ENCODE peak calls at places on chromosomes 7 and 10, in nine cellular contexts. One of them, this sample, is unnamed.

GRCh38 chr10:12480440-12480839 is 131.1 kb downstream of the CAMK1D start:
- DNase-seq in endothelial cell: no peak
- DNase-seq in HFFc6: no peak
- DNase-seq in T-helper 2 cell: no peak
- DNase-seq in EL: no peak
- DNase-seq in stimulated activated CD4-positive, alpha-beta T cell treated with anti-CD3 and anti-CD28 coated beads, Interleukin-4, amount 100 ng/mL, for 1 hour: no peak
- DNase-seq in NCI-H446: no peak
- DNase-seq in NCI-H1105 treated with DMSO at 0.1 percent for 48 hours: no peak
- DNase-seq in coronary artery: no peak
- DNase-seq in this sample: no peak

GRCh38 chr7:71237945-71238344 is 106.0 kb downstream of the GALNT17 start:
- DNase-seq in T-helper 2 cell: no peak
- DNase-seq in NCI-H446: no peak
- DNase-seq in coronary artery: no peak
- DNase-seq in EL: no peak
- DNase-seq in NCI-H1105 treated with DMSO at 0.1 percent for 48 hours: no peak
- DNase-seq in HFFc6: no peak
- DNase-seq in stimulated activated CD4-positive, alpha-beta T cell treated with anti-CD3 and anti-CD28 coated beads, Interleukin-4, amount 100 ng/mL, for 1 hour: no peak
- DNase-seq in endothelial cell: no peak
- DNase-seq in this sample: peak; percentile 78

GRCh38 chr7:50818324-50818723 is 35.6 kb upstream of the GRB10 start:
- DNase-seq in T-helper 2 cell: no peak
- DNase-seq in endothelial cell: no peak
- DNase-seq in stimulated activated CD4-positive, alpha-beta T cell treated with anti-CD3 and anti-CD28 coated beads, Interleukin-4, amount 100 ng/mL, for 1 hour: no peak
- DNase-seq in HFFc6: no peak
- DNase-seq in coronary artery: no peak
- DNase-seq in EL: no peak
- DNase-seq in NCI-H446: no peak
- DNase-seq in NCI-H1105 treated with DMSO at 0.1 percent for 48 hours: peak; percentile 13
- DNase-seq in this sample: no peak

GRCh38 chr7:158301221-158301620 is 286.4 kb downstream of the PTPRN2 start:
- DNase-seq in T-helper 2 cell: no peak
- DNase-seq in NCI-H1105 treated with DMSO at 0.1 percent for 48 hours: no peak
- DNase-seq in HFFc6: no peak
- DNase-seq in coronary artery: no peak
- DNase-seq in endothelial cell: no peak
- DNase-seq in stimulated activated CD4-positive, alpha-beta T cell treated with anti-CD3 and anti-CD28 coated beads, Interleukin-4, amount 100 ng/mL, for 1 hour: no peak
- DNase-seq in EL: no peak
- DNase-seq in NCI-H446: no peak
- DNase-seq in this sample: no peak

GRCh38 chr7:75716992-75717626 is 21.6 kb downstream of the HIP1 start:
- DNase-seq in NCI-H1105 treated with DMSO at 0.1 percent for 48 hours: no peak
- DNase-seq in NCI-H446: no peak
- DNase-seq in stimulated activated CD4-positive, alpha-beta T cell treated with anti-CD3 and anti-CD28 coated beads, Interleukin-4, amount 100 ng/mL, for 1 hour: no peak
- DNase-seq in EL: peak; percentile 90
- DNase-seq in endothelial cell: no peak
- DNase-seq in coronary artery: no peak
- DNase-seq in HFFc6: peak; percentile 60
- DNase-seq in T-helper 2 cell: no peak
- DNase-seq in this sample: no peak

GRCh38 chr7:12294701-12295100 is 83.6 kb downstream of the TMEM106B start:
- DNase-seq in NCI-H446: no peak
- DNase-seq in endothelial cell: no peak
- DNase-seq in T-helper 2 cell: no peak
- DNase-seq in EL: no peak
- DNase-seq in HFFc6: no peak
- DNase-seq in NCI-H1105 treated with DMSO at 0.1 percent for 48 hours: no peak
- DNase-seq in coronary artery: no peak
- DNase-seq in stimulated activated CD4-positive, alpha-beta T cell treated with anti-CD3 and anti-CD28 coated beads, Interleukin-4, amount 100 ng/mL, for 1 hour: no peak
- DNase-seq in this sample: no peak

GRCh38 chr7:80413395-80413955 is 98.4 kb downstream of the GNAT3 start:
- DNase-seq in stimulated activated CD4-positive, alpha-beta T cell treated with anti-CD3 and anti-CD28 coated beads, Interleukin-4, amount 100 ng/mL, for 1 hour: no peak
- DNase-seq in coronary artery: no peak
- DNase-seq in NCI-H446: no peak
- DNase-seq in EL: no peak
- DNase-seq in T-helper 2 cell: no peak
- DNase-seq in HFFc6: no peak
- DNase-seq in NCI-H1105 treated with DMSO at 0.1 percent for 48 hours: no peak
- DNase-seq in endothelial cell: no peak
- DNase-seq in this sample: no peak

GRCh38 chr7:141442781-141443180 is 108.4 kb upstream of the AGK start:
- DNase-seq in NCI-H446: no peak
- DNase-seq in EL: no peak
- DNase-seq in NCI-H1105 treated with DMSO at 0.1 percent for 48 hours: no peak
- DNase-seq in endothelial cell: no peak
- DNase-seq in HFFc6: no peak
- DNase-seq in T-helper 2 cell: no peak
- DNase-seq in stimulated activated CD4-positive, alpha-beta T cell treated with anti-CD3 and anti-CD28 coated beads, Interleukin-4, amount 100 ng/mL, for 1 hour: no peak
- DNase-seq in coronary artery: no peak
- DNase-seq in this sample: no peak

GRCh38 chr7:10973942-10974716 is 457 bp downstream of the PHF14 start:
- DNase-seq in NCI-H1105 treated with DMSO at 0.1 percent for 48 hours: peak; percentile 41
- DNase-seq in HFFc6: peak; percentile 23
- DNase-seq in T-helper 2 cell: peak; percentile 9
- DNase-seq in endothelial cell: peak; percentile 62
- DNase-seq in stimulated activated CD4-positive, alpha-beta T cell treated with anti-CD3 and anti-CD28 coated beads, Interleukin-4, amount 100 ng/mL, for 1 hour: peak; percentile 22
- DNase-seq in NCI-H446: peak; percentile 41
- DNase-seq in coronary artery: peak; percentile 78
- DNase-seq in EL: peak; percentile 36
- DNase-seq in this sample: peak; percentile 38

GRCh38 chr10:118408145-118408544 is 66.0 kb upstream of the FAM204A start:
- DNase-seq in HFFc6: no peak
- DNase-seq in stimulated activated CD4-positive, alpha-beta T cell treated with anti-CD3 and anti-CD28 coated beads, Interleukin-4, amount 100 ng/mL, for 1 hour: no peak
- DNase-seq in coronary artery: no peak
- DNase-seq in NCI-H1105 treated with DMSO at 0.1 percent for 48 hours: no peak
- DNase-seq in endothelial cell: no peak
- DNase-seq in NCI-H446: no peak
- DNase-seq in T-helper 2 cell: no peak
- DNase-seq in EL: no peak
- DNase-seq in this sample: no peak

GRCh38 chr7:55230014-55230413 is 135.1 kb upstream of the LANCL2 start:
- DNase-seq in T-helper 2 cell: no peak
- DNase-seq in EL: no peak
- DNase-seq in coronary artery: no peak
- DNase-seq in HFFc6: no peak
- DNase-seq in NCI-H1105 treated with DMSO at 0.1 percent for 48 hours: no peak
- DNase-seq in stimulated activated CD4-positive, alpha-beta T cell treated with anti-CD3 and anti-CD28 coated beads, Interleukin-4, amount 100 ng/mL, for 1 hour: no peak
- DNase-seq in NCI-H446: no peak
- DNase-seq in endothelial cell: no peak
- DNase-seq in this sample: no peak

GRCh38 chr10:92915892-92916291 is 67.6 kb downstream of the EXOC6 start:
- DNase-seq in NCI-H1105 treated with DMSO at 0.1 percent for 48 hours: no peak
- DNase-seq in stimulated activated CD4-positive, alpha-beta T cell treated with anti-CD3 and anti-CD28 coated beads, Interleukin-4, amount 100 ng/mL, for 1 hour: no peak
- DNase-seq in coronary artery: no peak
- DNase-seq in NCI-H446: no peak
- DNase-seq in EL: no peak
- DNase-seq in HFFc6: no peak
- DNase-seq in endothelial cell: no peak
- DNase-seq in T-helper 2 cell: no peak
- DNase-seq in this sample: no peak

GRCh38 chr10:79022565-79023488 is 45.9 kb upstream of the ZMIZ1 start:
- DNase-seq in NCI-H1105 treated with DMSO at 0.1 percent for 48 hours: no peak
- DNase-seq in stimulated activated CD4-positive, alpha-beta T cell treated with anti-CD3 and anti-CD28 coated beads, Interleukin-4, amount 100 ng/mL, for 1 hour: no peak
- DNase-seq in HFFc6: no peak
- DNase-seq in EL: peak; percentile 12
- DNase-seq in endothelial cell: no peak
- DNase-seq in T-helper 2 cell: no peak
- DNase-seq in coronary artery: peak; percentile 49
- DNase-seq in NCI-H446: no peak
- DNase-seq in this sample: no peak

GRCh38 chr10:21926949-21927348 is 76.6 kb downstream of the DNAJC1 start:
- DNase-seq in coronary artery: no peak
- DNase-seq in NCI-H446: no peak
- DNase-seq in T-helper 2 cell: no peak
- DNase-seq in EL: peak; percentile 96
- DNase-seq in HFFc6: peak; percentile 91
- DNase-seq in NCI-H1105 treated with DMSO at 0.1 percent for 48 hours: no peak
- DNase-seq in stimulated activated CD4-positive, alpha-beta T cell treated with anti-CD3 and anti-CD28 coated beads, Interleukin-4, amount 100 ng/mL, for 1 hour: no peak
- DNase-seq in endothelial cell: no peak
- DNase-seq in this sample: peak; percentile 17

GRCh38 chr10:17003151-17003550 is 126.5 kb downstream of the CUBN start:
- DNase-seq in coronary artery: no peak
- DNase-seq in T-helper 2 cell: peak; percentile 43
- DNase-seq in NCI-H1105 treated with DMSO at 0.1 percent for 48 hours: no peak
- DNase-seq in stimulated activated CD4-positive, alpha-beta T cell treated with anti-CD3 and anti-CD28 coated beads, Interleukin-4, amount 100 ng/mL, for 1 hour: peak; percentile 39
- DNase-seq in HFFc6: peak; percentile 86
- DNase-seq in endothelial cell: no peak
- DNase-seq in EL: peak; percentile 91
- DNase-seq in NCI-H446: no peak
- DNase-seq in this sample: no peak

GRCh38 chr10:132647424-132647823 is 109.8 kb downstream of the INPP5A start:
- DNase-seq in stimulated activated CD4-positive, alpha-beta T cell treated with anti-CD3 and anti-CD28 coated beads, Interleukin-4, amount 100 ng/mL, for 1 hour: no peak
- DNase-seq in EL: no peak
- DNase-seq in coronary artery: no peak
- DNase-seq in NCI-H446: no peak
- DNase-seq in NCI-H1105 treated with DMSO at 0.1 percent for 48 hours: no peak
- DNase-seq in HFFc6: no peak
- DNase-seq in endothelial cell: no peak
- DNase-seq in T-helper 2 cell: no peak
- DNase-seq in this sample: no peak

GRCh38 chr10:84201244-84201606 is 6.9 kb downstream of the CDHR1 start:
- DNase-seq in NCI-H446: no peak
- DNase-seq in coronary artery: no peak
- DNase-seq in endothelial cell: no peak
- DNase-seq in stimulated activated CD4-positive, alpha-beta T cell treated with anti-CD3 and anti-CD28 coated beads, Interleukin-4, amount 100 ng/mL, for 1 hour: no peak
- DNase-seq in EL: no peak
- DNase-seq in HFFc6: no peak
- DNase-seq in NCI-H1105 treated with DMSO at 0.1 percent for 48 hours: no peak
- DNase-seq in T-helper 2 cell: no peak
- DNase-seq in this sample: no peak

GRCh38 chr7:154426778-154427177 is 374.6 kb downstream of the DPP6 start:
- DNase-seq in HFFc6: no peak
- DNase-seq in T-helper 2 cell: no peak
- DNase-seq in endothelial cell: no peak
- DNase-seq in NCI-H446: no peak
- DNase-seq in NCI-H1105 treated with DMSO at 0.1 percent for 48 hours: no peak
- DNase-seq in EL: no peak
- DNase-seq in coronary artery: no peak
- DNase-seq in stimulated activated CD4-positive, alpha-beta T cell treated with anti-CD3 and anti-CD28 coated beads, Interleukin-4, amount 100 ng/mL, for 1 hour: no peak
- DNase-seq in this sample: no peak

GRCh38 chr7:26794541-26794940 is 69.8 kb downstream of the SKAP2 start:
- DNase-seq in coronary artery: no peak
- DNase-seq in NCI-H446: no peak
- DNase-seq in EL: no peak
- DNase-seq in stimulated activated CD4-positive, alpha-beta T cell treated with anti-CD3 and anti-CD28 coated beads, Interleukin-4, amount 100 ng/mL, for 1 hour: no peak
- DNase-seq in endothelial cell: no peak
- DNase-seq in T-helper 2 cell: no peak
- DNase-seq in NCI-H1105 treated with DMSO at 0.1 percent for 48 hours: no peak
- DNase-seq in HFFc6: no peak
- DNase-seq in this sample: no peak

GRCh38 chr10:102714621-102715455 is at the start of gene SFXN2:
- DNase-seq in EL: peak; percentile 34
- DNase-seq in HFFc6: no peak
- DNase-seq in stimulated activated CD4-positive, alpha-beta T cell treated with anti-CD3 and anti-CD28 coated beads, Interleukin-4, amount 100 ng/mL, for 1 hour: peak; percentile 51
- DNase-seq in coronary artery: no peak
- DNase-seq in T-helper 2 cell: peak; percentile 36
- DNase-seq in endothelial cell: no peak
- DNase-seq in NCI-H446: no peak
- DNase-seq in NCI-H1105 treated with DMSO at 0.1 percent for 48 hours: no peak
- DNase-seq in this sample: peak; percentile 47

GRCh38 chr7:110317699-110318265 is 773.1 kb upstream of the LRRN3 start:
- DNase-seq in EL: peak; percentile 90
- DNase-seq in T-helper 2 cell: no peak
- DNase-seq in endothelial cell: no peak
- DNase-seq in stimulated activated CD4-positive, alpha-beta T cell treated with anti-CD3 and anti-CD28 coated beads, Interleukin-4, amount 100 ng/mL, for 1 hour: no peak
- DNase-seq in NCI-H446: no peak
- DNase-seq in NCI-H1105 treated with DMSO at 0.1 percent for 48 hours: no peak
- DNase-seq in HFFc6: peak; percentile 71
- DNase-seq in coronary artery: no peak
- DNase-seq in this sample: no peak

GRCh38 chr10:49627644-49628247 is 13.9 kb downstream of the CHAT start:
- DNase-seq in T-helper 2 cell: no peak
- DNase-seq in coronary artery: no peak
- DNase-seq in endothelial cell: no peak
- DNase-seq in NCI-H1105 treated with DMSO at 0.1 percent for 48 hours: no peak
- DNase-seq in NCI-H446: no peak
- DNase-seq in HFFc6: no peak
- DNase-seq in stimulated activated CD4-positive, alpha-beta T cell treated with anti-CD3 and anti-CD28 coated beads, Interleukin-4, amount 100 ng/mL, for 1 hour: no peak
- DNase-seq in EL: no peak
- DNase-seq in this sample: no peak

GRCh38 chr10:101233863-101234262 is 4.6 kb upstream of the LBX1 start:
- DNase-seq in EL: no peak
- DNase-seq in NCI-H446: no peak
- DNase-seq in endothelial cell: no peak
- DNase-seq in stimulated activated CD4-positive, alpha-beta T cell treated with anti-CD3 and anti-CD28 coated beads, Interleukin-4, amount 100 ng/mL, for 1 hour: no peak
- DNase-seq in coronary artery: no peak
- DNase-seq in NCI-H1105 treated with DMSO at 0.1 percent for 48 hours: no peak
- DNase-seq in T-helper 2 cell: no peak
- DNase-seq in HFFc6: no peak
- DNase-seq in this sample: no peak

GRCh38 chr7:32587431-32587948 is 92.2 kb downstream of the AVL9 start:
- DNase-seq in stimulated activated CD4-positive, alpha-beta T cell treated with anti-CD3 and anti-CD28 coated beads, Interleukin-4, amount 100 ng/mL, for 1 hour: no peak
- DNase-seq in EL: peak; percentile 93
- DNase-seq in endothelial cell: no peak
- DNase-seq in HFFc6: peak; percentile 69
- DNase-seq in coronary artery: no peak
- DNase-seq in NCI-H1105 treated with DMSO at 0.1 percent for 48 hours: no peak
- DNase-seq in T-helper 2 cell: no peak
- DNase-seq in NCI-H446: no peak
- DNase-seq in this sample: no peak

GRCh38 chr10:60810437-60811182 is 32.3 kb downstream of the CDK1 start:
- DNase-seq in NCI-H1105 treated with DMSO at 0.1 percent for 48 hours: no peak
- DNase-seq in endothelial cell: no peak
- DNase-seq in HFFc6: peak; percentile 41
- DNase-seq in NCI-H446: no peak
- DNase-seq in coronary artery: no peak
- DNase-seq in EL: no peak
- DNase-seq in T-helper 2 cell: no peak
- DNase-seq in stimulated activated CD4-positive, alpha-beta T cell treated with anti-CD3 and anti-CD28 coated beads, Interleukin-4, amount 100 ng/mL, for 1 hour: no peak
- DNase-seq in this sample: no peak

GRCh38 chr10:28293238-28294168 is 9.4 kb downstream of the MPP7 start:
- DNase-seq in NCI-H1105 treated with DMSO at 0.1 percent for 48 hours: no peak
- DNase-seq in NCI-H446: no peak
- DNase-seq in HFFc6: no peak
- DNase-seq in endothelial cell: no peak
- DNase-seq in T-helper 2 cell: no peak
- DNase-seq in stimulated activated CD4-positive, alpha-beta T cell treated with anti-CD3 and anti-CD28 coated beads, Interleukin-4, amount 100 ng/mL, for 1 hour: no peak
- DNase-seq in EL: no peak
- DNase-seq in coronary artery: no peak
- DNase-seq in this sample: no peak

GRCh38 chr10:44843484-44843883 is 67.7 kb upstream of the TMEM72 start:
- DNase-seq in T-helper 2 cell: no peak
- DNase-seq in stimulated activated CD4-positive, alpha-beta T cell treated with anti-CD3 and anti-CD28 coated beads, Interleukin-4, amount 100 ng/mL, for 1 hour: no peak
- DNase-seq in NCI-H1105 treated with DMSO at 0.1 percent for 48 hours: no peak
- DNase-seq in EL: no peak
- DNase-seq in NCI-H446: no peak
- DNase-seq in HFFc6: no peak
- DNase-seq in coronary artery: no peak
- DNase-seq in endothelial cell: no peak
- DNase-seq in this sample: no peak

GRCh38 chr7:102044984-102045673 is 227.7 kb downstream of the CUX1 start:
- DNase-seq in NCI-H1105 treated with DMSO at 0.1 percent for 48 hours: peak; percentile 92
- DNase-seq in T-helper 2 cell: no peak
- DNase-seq in endothelial cell: no peak
- DNase-seq in HFFc6: peak; percentile 85
- DNase-seq in EL: peak; percentile 89
- DNase-seq in NCI-H446: peak; percentile 9
- DNase-seq in stimulated activated CD4-positive, alpha-beta T cell treated with anti-CD3 and anti-CD28 coated beads, Interleukin-4, amount 100 ng/mL, for 1 hour: no peak
- DNase-seq in coronary artery: no peak
- DNase-seq in this sample: peak; percentile 38

This sample was measured in G401.